ENCODE peak calls at places on chromosome 5, in ten cellular contexts. One of them, this sample, is unnamed.

GRCh38 chr5:2767089-2767488 is 15.6 kb upstream of the IRX2 start:
- DNase-seq in neural progenitor cell: no peak
- DNase-seq in endodermal cell: no peak
- DNase-seq in pancreas: no peak
- DNase-seq in heart left ventricle: no peak
- DNase-seq in HCT116: no peak
- DNase-seq in cardiac muscle cell: no peak
- DNase-seq in stomach: no peak
- DNase-seq in colonic mucosa: no peak
- DNase-seq in Peyer's patch: no peak
- DNase-seq in this sample: no peak

GRCh38 chr5:153562189-153562588 is 71.7 kb downstream of the GRIA1 start:
- DNase-seq in neural progenitor cell: no peak
- DNase-seq in endodermal cell: no peak
- DNase-seq in pancreas: no peak
- DNase-seq in heart left ventricle: no peak
- DNase-seq in HCT116: no peak
- DNase-seq in cardiac muscle cell: peak; percentile 32
- DNase-seq in stomach: no peak
- DNase-seq in colonic mucosa: no peak
- DNase-seq in Peyer's patch: no peak
- DNase-seq in this sample: no peak

GRCh38 chr5:82107277-82107676 is 135.5 kb downstream of the ATG10 start:
- DNase-seq in neural progenitor cell: peak; percentile 59
- DNase-seq in endodermal cell: no peak
- DNase-seq in pancreas: no peak
- DNase-seq in heart left ventricle: no peak
- DNase-seq in HCT116: no peak
- DNase-seq in cardiac muscle cell: peak; percentile 54
- DNase-seq in stomach: no peak
- DNase-seq in colonic mucosa: no peak
- DNase-seq in Peyer's patch: no peak
- DNase-seq in this sample: no peak

GRCh38 chr5:71802673-71803072 is 83.6 kb downstream of the CARTPT start:
- DNase-seq in neural progenitor cell: no peak
- DNase-seq in endodermal cell: no peak
- DNase-seq in pancreas: no peak
- DNase-seq in heart left ventricle: no peak
- DNase-seq in HCT116: no peak
- DNase-seq in cardiac muscle cell: no peak
- DNase-seq in stomach: no peak
- DNase-seq in colonic mucosa: no peak
- DNase-seq in Peyer's patch: no peak
- DNase-seq in this sample: no peak

GRCh38 chr5:36252722-36253340 is 11.1 kb upstream of the NADK2 start:
- DNase-seq in neural progenitor cell: no peak
- DNase-seq in endodermal cell: no peak
- DNase-seq in pancreas: no peak
- DNase-seq in heart left ventricle: no peak
- DNase-seq in HCT116: no peak
- DNase-seq in cardiac muscle cell: peak; percentile 54
- DNase-seq in stomach: no peak
- DNase-seq in colonic mucosa: no peak
- DNase-seq in Peyer's patch: no peak
- DNase-seq in this sample: no peak

GRCh38 chr5:129447968-129448367 is 12.1 kb upstream of the ADAMTS19 start:
- DNase-seq in neural progenitor cell: no peak
- DNase-seq in endodermal cell: no peak
- DNase-seq in pancreas: no peak
- DNase-seq in heart left ventricle: no peak
- DNase-seq in HCT116: no peak
- DNase-seq in cardiac muscle cell: no peak
- DNase-seq in stomach: no peak
- DNase-seq in colonic mucosa: no peak
- DNase-seq in Peyer's patch: no peak
- DNase-seq in this sample: no peak

GRCh38 chr5:136772541-136772940 is 407.2 kb upstream of the TRPC7 start:
- DNase-seq in neural progenitor cell: no peak
- DNase-seq in endodermal cell: no peak
- DNase-seq in pancreas: no peak
- DNase-seq in heart left ventricle: no peak
- DNase-seq in HCT116: no peak
- DNase-seq in cardiac muscle cell: no peak
- DNase-seq in stomach: no peak
- DNase-seq in colonic mucosa: no peak
- DNase-seq in Peyer's patch: no peak
- DNase-seq in this sample: no peak

GRCh38 chr5:180142824-180143610 is 66.0 kb downstream of the RASGEF1C start:
- DNase-seq in neural progenitor cell: no peak
- DNase-seq in endodermal cell: no peak
- DNase-seq in pancreas: no peak
- DNase-seq in heart left ventricle: no peak
- DNase-seq in HCT116: no peak
- DNase-seq in cardiac muscle cell: no peak
- DNase-seq in stomach: no peak
- DNase-seq in colonic mucosa: no peak
- DNase-seq in Peyer's patch: no peak
- DNase-seq in this sample: peak; percentile 50

GRCh38 chr5:436641-436975 is 6.4 kb upstream of the EXOC3 start:
- DNase-seq in neural progenitor cell: no peak
- DNase-seq in endodermal cell: no peak
- DNase-seq in pancreas: no peak
- DNase-seq in heart left ventricle: no peak
- DNase-seq in HCT116: no peak
- DNase-seq in cardiac muscle cell: no peak
- DNase-seq in stomach: no peak
- DNase-seq in colonic mucosa: no peak
- DNase-seq in Peyer's patch: no peak
- DNase-seq in this sample: peak; percentile 27

GRCh38 chr5:437281-437771 is 5.7 kb upstream of the EXOC3 start:
- DNase-seq in neural progenitor cell: no peak
- DNase-seq in endodermal cell: peak; percentile 30
- DNase-seq in pancreas: no peak
- DNase-seq in heart left ventricle: no peak
- DNase-seq in HCT116: no peak
- DNase-seq in cardiac muscle cell: no peak
- DNase-seq in stomach: no peak
- DNase-seq in colonic mucosa: no peak
- DNase-seq in Peyer's patch: no peak
- DNase-seq in this sample: peak; percentile 33

GRCh38 chr5:435156-435790 is 7.7 kb upstream of the EXOC3 start:
- DNase-seq in neural progenitor cell: no peak
- DNase-seq in endodermal cell: peak; percentile 14
- DNase-seq in pancreas: no peak
- DNase-seq in heart left ventricle: no peak
- DNase-seq in HCT116: no peak
- DNase-seq in cardiac muscle cell: no peak
- DNase-seq in stomach: no peak
- DNase-seq in colonic mucosa: no peak
- DNase-seq in Peyer's patch: no peak
- DNase-seq in this sample: peak; percentile 51

GRCh38 chr5:434443-435146 is 8.4 kb upstream of the EXOC3 start:
- DNase-seq in neural progenitor cell: no peak
- DNase-seq in endodermal cell: peak; percentile 27
- DNase-seq in pancreas: no peak
- DNase-seq in heart left ventricle: no peak
- DNase-seq in HCT116: no peak
- DNase-seq in cardiac muscle cell: no peak
- DNase-seq in stomach: no peak
- DNase-seq in colonic mucosa: no peak
- DNase-seq in Peyer's patch: no peak
- DNase-seq in this sample: peak; percentile 37

DNA sequence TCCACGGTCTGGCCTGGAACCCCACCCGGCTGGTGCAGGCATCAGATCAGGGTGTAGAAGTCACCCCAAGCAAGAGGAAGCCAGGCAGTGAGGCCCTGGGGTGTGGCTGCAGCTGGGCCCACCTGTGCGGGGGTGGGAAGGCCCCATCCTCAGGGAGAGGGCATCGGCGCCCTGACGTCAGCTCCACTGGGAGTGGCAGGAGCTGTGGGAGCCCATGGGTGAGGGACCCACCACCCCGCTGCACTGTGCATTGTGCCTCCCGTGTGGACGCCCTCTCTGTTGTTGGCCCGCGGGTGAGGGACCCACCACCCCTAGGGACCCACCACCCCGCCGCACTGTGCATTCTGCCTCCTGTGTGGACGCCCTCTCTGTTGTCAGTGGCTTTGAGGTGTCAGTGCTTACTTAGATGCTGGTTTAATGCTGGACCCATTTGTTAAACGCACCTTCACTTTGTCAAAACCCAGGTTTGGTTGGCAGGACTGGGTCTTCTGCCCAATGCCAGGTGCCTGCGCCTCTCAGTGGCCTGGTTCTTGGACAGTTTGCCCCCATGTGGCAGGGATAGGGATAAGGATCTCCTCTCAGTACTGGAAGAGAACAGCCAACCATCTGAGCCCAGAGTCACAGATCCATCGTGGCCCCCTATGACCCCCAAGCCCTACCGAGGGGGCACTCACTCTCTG is 6.9 kb upstream of the EXOC3 start:
- DNase-seq in neural progenitor cell: peak; percentile 52
- DNase-seq in endodermal cell: peak; percentile 72
- DNase-seq in pancreas: no peak
- DNase-seq in heart left ventricle: no peak
- DNase-seq in HCT116: no peak
- DNase-seq in cardiac muscle cell: peak; percentile 21
- DNase-seq in stomach: no peak
- DNase-seq in colonic mucosa: no peak
- DNase-seq in Peyer's patch: no peak
- DNase-seq in this sample: peak; percentile 39
- TF ChIP-seq CTCF in neural progenitor cell: peak; percentile 51
- TF ChIP-seq CTCF in endodermal cell: peak; percentile 66
- TF ChIP-seq CTCF in pancreas: no peak
- TF ChIP-seq CTCF in heart left ventricle: no peak
- TF ChIP-seq CTCF in HCT116: peak; percentile 41
- TF ChIP-seq CTCF in cardiac muscle cell: peak; percentile 33
- TF ChIP-seq CTCF in stomach: no peak
- TF ChIP-seq CTCF in colonic mucosa: no peak
- TF ChIP-seq CTCF in Peyer's patch: no peak
- TF ChIP-seq CTCF in this sample: no peak

DNA sequence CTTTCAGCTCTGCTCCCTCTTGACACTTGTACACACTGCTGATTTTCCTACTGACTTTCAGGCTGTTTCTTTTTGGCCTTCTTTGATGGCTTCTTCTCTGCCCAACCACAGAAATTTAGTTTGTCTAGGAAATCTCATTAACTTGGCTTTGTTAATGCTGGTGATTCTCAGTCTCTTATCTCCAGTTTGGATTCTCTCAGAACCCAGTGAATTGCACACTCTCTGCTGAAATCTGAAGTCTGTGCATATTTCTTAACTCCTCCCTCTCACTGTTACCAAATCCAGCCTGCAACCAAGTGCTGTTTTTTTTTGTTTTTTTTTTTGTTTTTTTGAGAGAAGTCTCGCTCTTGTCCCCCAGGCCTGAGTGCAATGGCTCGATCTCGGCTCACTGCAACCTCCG is 117.2 kb downstream of the CDC42SE2 start:
- DNase-seq in neural progenitor cell: no peak
- DNase-seq in endodermal cell: no peak
- DNase-seq in pancreas: no peak
- DNase-seq in heart left ventricle: no peak
- DNase-seq in HCT116: no peak
- DNase-seq in cardiac muscle cell: peak; percentile 84
- DNase-seq in stomach: no peak
- DNase-seq in colonic mucosa: no peak
- DNase-seq in Peyer's patch: no peak
- DNase-seq in this sample: no peak
- H3K4me1 ChIP-seq in neural progenitor cell: no peaks in the 10 kb centered on the region
- H3K4me1 ChIP-seq in endodermal cell: peaks cover 3% of the 10 kb centered on the region
- H3K4me1 ChIP-seq in pancreas: peaks cover 6% of the 10 kb centered on the region
- H3K4me1 ChIP-seq in heart left ventricle: peaks cover 21% of the 10 kb centered on the region
- H3K4me1 ChIP-seq in HCT116: peaks cover 2% of the 10 kb centered on the region
- H3K4me1 ChIP-seq in cardiac muscle cell: peaks cover 11% of the 10 kb centered on the region
- H3K4me1 ChIP-seq in stomach: peaks cover 36% of the 10 kb centered on the region
- H3K4me1 ChIP-seq in colonic mucosa: peaks cover 16% of the 10 kb centered on the region
- H3K4me1 ChIP-seq in Peyer's patch: no peaks in the 10 kb centered on the region
- H3K4me1 ChIP-seq in this sample: no peaks in the 10 kb centered on the region

GRCh38 chr5:133240425-133241091 is 188.7 kb downstream of the HSPA4 start:
- DNase-seq in neural progenitor cell: no peak
- DNase-seq in endodermal cell: no peak
- DNase-seq in pancreas: no peak
- DNase-seq in heart left ventricle: no peak
- DNase-seq in HCT116: peak; percentile 90
- DNase-seq in cardiac muscle cell: peak; percentile 97
- DNase-seq in stomach: peak; percentile 50
- DNase-seq in colonic mucosa: peak; percentile 41
- DNase-seq in Peyer's patch: no peak
- DNase-seq in this sample: no peak

GRCh38 chr5:133241179-133241728 is 189.4 kb downstream of the HSPA4 start:
- DNase-seq in neural progenitor cell: no peak
- DNase-seq in endodermal cell: no peak
- DNase-seq in pancreas: no peak
- DNase-seq in heart left ventricle: no peak
- DNase-seq in HCT116: no peak
- DNase-seq in cardiac muscle cell: no peak
- DNase-seq in stomach: no peak
- DNase-seq in colonic mucosa: no peak
- DNase-seq in Peyer's patch: no peak
- DNase-seq in this sample: no peak

GRCh38 chr5:133244242-133244641 is 192.4 kb downstream of the HSPA4 start:
- DNase-seq in neural progenitor cell: no peak
- DNase-seq in endodermal cell: no peak
- DNase-seq in pancreas: no peak
- DNase-seq in heart left ventricle: no peak
- DNase-seq in HCT116: no peak
- DNase-seq in cardiac muscle cell: no peak
- DNase-seq in stomach: no peak
- DNase-seq in colonic mucosa: no peak
- DNase-seq in Peyer's patch: no peak
- DNase-seq in this sample: no peak

GRCh38 chr5:133243196-133243595 is 191.4 kb downstream of the HSPA4 start:
- DNase-seq in neural progenitor cell: no peak
- DNase-seq in endodermal cell: no peak
- DNase-seq in pancreas: no peak
- DNase-seq in heart left ventricle: no peak
- DNase-seq in HCT116: no peak
- DNase-seq in cardiac muscle cell: no peak
- DNase-seq in stomach: no peak
- DNase-seq in colonic mucosa: no peak
- DNase-seq in Peyer's patch: no peak
- DNase-seq in this sample: no peak

DNA sequence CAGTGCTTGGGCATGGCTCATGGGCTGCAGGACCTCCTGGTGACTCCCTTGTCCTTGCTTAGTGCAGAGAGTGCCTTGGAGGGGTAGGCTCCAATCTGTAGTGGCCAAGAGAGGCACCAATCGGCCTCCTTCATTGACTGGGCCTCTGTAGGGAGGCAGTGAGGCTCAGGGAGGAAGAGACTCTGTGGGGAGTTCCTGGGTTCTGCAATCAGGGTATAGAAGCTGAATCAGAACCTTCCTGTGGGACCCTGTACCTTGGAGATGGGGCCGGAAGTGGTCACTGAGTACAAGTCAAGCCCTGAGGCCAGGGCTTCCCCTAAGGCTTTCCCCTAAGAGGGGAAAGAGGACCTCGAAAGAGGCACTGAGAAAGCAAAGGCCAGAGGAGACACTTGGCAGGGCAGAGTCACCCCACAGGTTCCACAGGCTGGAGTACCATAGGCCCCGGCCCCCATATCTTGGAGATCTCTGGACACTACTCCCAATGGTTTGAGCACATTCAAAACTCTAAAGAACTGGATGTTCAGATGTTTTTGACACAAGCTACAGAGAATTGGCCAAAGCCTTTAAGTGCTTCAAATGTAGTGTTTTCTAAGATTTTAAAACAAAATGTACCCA is 190.5 kb downstream of the HSPA4 start:
- DNase-seq in neural progenitor cell: no peak
- DNase-seq in endodermal cell: no peak
- DNase-seq in pancreas: no peak
- DNase-seq in heart left ventricle: no peak
- DNase-seq in HCT116: no peak
- DNase-seq in cardiac muscle cell: no peak
- DNase-seq in stomach: no peak
- DNase-seq in colonic mucosa: no peak
- DNase-seq in Peyer's patch: no peak
- DNase-seq in this sample: no peak
- H3K27ac ChIP-seq in neural progenitor cell: no peak overlapping the region
- H3K27ac ChIP-seq in endodermal cell: no peak overlapping the region
- H3K27ac ChIP-seq in pancreas: no peak overlapping the region
- H3K27ac ChIP-seq in heart left ventricle: no peak overlapping the region
- H3K27ac ChIP-seq in HCT116: no peak overlapping the region
- H3K27ac ChIP-seq in cardiac muscle cell: no peak overlapping the region
- H3K27ac ChIP-seq in stomach: no peak overlapping the region
- H3K27ac ChIP-seq in colonic mucosa: no peak overlapping the region
- H3K27ac ChIP-seq in Peyer's patch: no peak overlapping the region
- H3K27ac ChIP-seq in this sample: no peak overlapping the region

DNA sequence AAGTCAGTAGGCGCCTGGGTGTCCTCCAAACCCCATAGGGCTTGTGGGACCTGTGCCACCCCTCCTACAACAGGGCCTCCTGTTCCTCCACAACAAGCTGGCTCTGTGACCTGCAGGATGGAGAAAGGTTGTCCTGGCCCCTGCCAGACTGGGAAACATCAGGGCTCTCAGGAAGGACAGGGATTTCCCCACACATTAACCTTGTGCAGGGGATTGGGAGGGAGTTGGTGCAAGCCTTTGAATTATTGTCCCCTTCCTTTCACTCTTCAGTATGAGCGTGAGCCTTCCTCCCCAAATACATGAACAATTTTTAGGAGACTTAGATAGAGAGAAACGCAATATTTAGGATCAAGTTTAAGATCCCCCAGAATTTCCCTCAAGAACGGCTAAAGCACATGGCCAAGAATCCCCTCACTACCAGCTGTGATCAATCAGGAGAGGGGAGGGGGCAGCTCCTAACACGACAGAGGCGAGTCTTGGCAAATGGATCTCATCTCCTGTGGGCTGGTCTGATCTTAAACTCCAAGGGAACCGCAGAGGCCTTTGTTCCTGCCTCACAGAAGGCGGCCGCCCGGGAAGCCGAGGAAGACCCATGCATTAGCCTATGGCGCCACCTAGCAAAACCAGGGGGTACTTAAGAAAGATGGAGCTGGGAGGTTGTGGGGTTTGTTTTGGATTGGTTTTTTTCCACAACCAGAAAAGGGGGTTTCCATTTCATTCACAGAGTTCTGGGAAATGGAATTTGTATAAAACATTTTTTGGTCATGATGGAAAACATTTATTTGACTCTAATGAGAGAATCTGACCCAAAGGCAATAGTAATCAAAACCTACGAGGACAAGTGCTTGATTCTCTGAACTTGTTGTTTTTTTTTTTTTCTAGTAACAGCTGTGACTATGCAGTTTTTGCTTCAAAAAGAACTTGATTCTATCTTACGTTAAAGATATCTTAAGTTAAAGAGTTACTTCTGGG is 36.1 kb upstream of the OSMR start:
- DNase-seq in neural progenitor cell: peak; percentile 93
- DNase-seq in endodermal cell: peak; percentile 93
- DNase-seq in pancreas: peak; percentile 75
- DNase-seq in heart left ventricle: peak; percentile 85
- DNase-seq in HCT116: peak; percentile 75
- DNase-seq in cardiac muscle cell: peak; percentile 95
- DNase-seq in stomach: peak; percentile 85
- DNase-seq in colonic mucosa: peak; percentile 70
- DNase-seq in Peyer's patch: peak; percentile 36
- DNase-seq in this sample: peak; percentile 86
- TF ChIP-seq CTCF in neural progenitor cell: peak; percentile 89
- TF ChIP-seq CTCF in endodermal cell: peak; percentile 96
- TF ChIP-seq CTCF in pancreas: peak; percentile 73
- TF ChIP-seq CTCF in heart left ventricle: peak; percentile 79
- TF ChIP-seq CTCF in HCT116: peak; percentile 69
- TF ChIP-seq CTCF in cardiac muscle cell: peak; percentile 77
- TF ChIP-seq CTCF in stomach: peak; percentile 63
- TF ChIP-seq CTCF in colonic mucosa: peak; percentile 73
- TF ChIP-seq CTCF in Peyer's patch: peak; percentile 23
- TF ChIP-seq CTCF in this sample: peak; percentile 87

This sample was measured in ascending aorta.